ENCODE peak calls at places on chromosome 10, in nine cellular contexts. U is GM23338, B is heart right ventricle, V is body of pancreas, I is PC-3, R is psoas muscle, P is K562, A is left ventricle myocardium inferior, T is kidney. G is an unnamed sample.

GRCh38 chr10:103554488-103555320 is 61.2 kb downstream of the NEURL1 start:
- DNase-seq in U (peak; percentile 83), B (peak; percentile 41), V (peak; percentile 62), I (peak; percentile 58), R (peak; percentile 88), P (peak; percentile 87), A (peak; percentile 49), T (peak; percentile 84), G (no peak)

GRCh38 chr10:11646450-11646849 is 35.0 kb upstream of the USP6NL start:
- DNase-seq in U (no peak), B (no peak), V (no peak), I (no peak), R (no peak), P (no peak), A (no peak), T (no peak), G (peak; percentile 55)

GRCh38 chr10:79425074-79425532 is 20.3 kb downstream of the ZCCHC24 start:
- DNase-seq in U (no peak), B (peak; percentile 10), V (no peak), I (no peak), R (no peak), P (no peak), A (peak; percentile 15), T (peak; percentile 67), G (no peak)

GRCh38 chr10:13920031-13920430 is 333.3 kb downstream of the PRPF18 start:
- DNase-seq in U (no peak), B (no peak), V (no peak), I (no peak), R (no peak), P (no peak), A (no peak), T (no peak), G (no peak)

GRCh38 chr10:129942391-129942790 is 21.7 kb downstream of the EBF3 start:
- DNase-seq in U (no peak), B (no peak), V (no peak), I (no peak), R (peak; percentile 26), P (no peak), A (peak; percentile 6), T (no peak), G (no peak)

GRCh38 chr10:86960863-86961434 is 2.5 kb downstream of the SNCG start:
- DNase-seq in U (no peak), B (no peak), V (no peak), I (no peak), R (peak; percentile 48), P (no peak), A (no peak), T (peak; percentile 40), G (no peak)

GRCh38 chr10:15802375-15802949 is 57.8 kb downstream of the MINDY3 start:
- DNase-seq in U (no peak), B (no peak), V (no peak), I (peak; percentile 4), R (no peak), P (peak; percentile 32), A (no peak), T (no peak), G (no peak)

GRCh38 chr10:124403548-124403947 is 15.2 kb downstream of the OAT start:
- DNase-seq in U (peak; percentile 98), B (no peak), V (no peak), I (peak; percentile 88), R (no peak), P (peak; percentile 27), A (no peak), T (no peak), G (peak; percentile 94)

GRCh38 chr10:85045046-85045445 is 716.7 kb downstream of the CCSER2 start:
- DNase-seq in U (no peak), B (no peak), V (no peak), I (no peak), R (no peak), P (no peak), A (no peak), T (no peak), G (no peak)

GRCh38 chr10:104297697-104298660 is 29.0 kb downstream of the GSTO2 start:
- DNase-seq in U (peak; percentile 89), B (no peak), V (no peak), I (no peak), R (no peak), P (peak; percentile 46), A (peak; percentile 26), T (no peak), G (peak; percentile 41)

GRCh38 chr10:30581779-30582380 is 47.7 kb downstream of the LYZL2 start:
- DNase-seq in U (peak; percentile 74), B (no peak), V (peak; percentile 39), I (peak; percentile 54), R (no peak), P (peak; percentile 71), A (no peak), T (no peak), G (peak; percentile 52)

GRCh38 chr10:34808789-34809745 is 6.0 kb downstream of the PARD3 start:
- DNase-seq in U (peak; percentile 76), B (peak; percentile 44), V (peak; percentile 34), I (no peak), R (peak; percentile 54), P (no peak), A (peak; percentile 42), T (peak; percentile 89), G (no peak)

GRCh38 chr10:122246830-122247520 is 24.1 kb upstream of the BTBD16 start:
- DNase-seq in U (no peak), B (no peak), V (no peak), I (no peak), R (no peak), P (no peak), A (no peak), T (no peak), G (no peak)

GRCh38 chr10:98267894-98268693 is at the start of gene LOXL4:
- DNase-seq in U (peak; percentile 45), B (peak; percentile 50), V (peak; percentile 50), I (peak; percentile 19), R (peak; percentile 82), P (peak; percentile 91), A (no peak), T (peak; percentile 84), G (peak; percentile 27)

GRCh38 chr10:70532554-70533188 is 54.1 kb downstream of the PALD1 start:
- DNase-seq in U (no peak), B (no peak), V (no peak), I (no peak), R (no peak), P (peak; percentile 56), A (no peak), T (no peak), G (no peak)

GRCh38 chr10:46528675-46529615 is 27.5 kb downstream of the GPRIN2 start:
- DNase-seq in U (no peak), B (no peak), V (peak; percentile 3), I (no peak), R (peak; percentile 36), P (no peak), A (no peak), T (no peak), G (no peak)

GRCh38 chr10:34736976-34737771 is 77.9 kb downstream of the PARD3 start:
- DNase-seq in U (no peak), B (no peak), V (no peak), I (no peak), R (no peak), P (no peak), A (no peak), T (no peak), G (no peak)

GRCh38 chr10:30645340-30645827 is 15.8 kb upstream of the LYZL2 start:
- DNase-seq in U (peak; percentile 40), B (peak; percentile 23), V (no peak), I (peak; percentile 31), R (peak; percentile 66), P (no peak), A (peak; percentile 38), T (no peak), G (no peak)

GRCh38 chr10:77872151-77872946 is 54.2 kb downstream of the DLG5 start:
- DNase-seq in U (no peak), B (no peak), V (no peak), I (no peak), R (no peak), P (no peak), A (no peak), T (no peak), G (no peak)

GRCh38 chr10:9331583-9332008 is 1277.1 kb downstream of the GATA3 start:
- DNase-seq in U (peak; percentile 62), B (no peak), V (no peak), I (peak; percentile 32), R (no peak), P (peak; percentile 36), A (no peak), T (no peak), G (peak; percentile 66)

DNA sequence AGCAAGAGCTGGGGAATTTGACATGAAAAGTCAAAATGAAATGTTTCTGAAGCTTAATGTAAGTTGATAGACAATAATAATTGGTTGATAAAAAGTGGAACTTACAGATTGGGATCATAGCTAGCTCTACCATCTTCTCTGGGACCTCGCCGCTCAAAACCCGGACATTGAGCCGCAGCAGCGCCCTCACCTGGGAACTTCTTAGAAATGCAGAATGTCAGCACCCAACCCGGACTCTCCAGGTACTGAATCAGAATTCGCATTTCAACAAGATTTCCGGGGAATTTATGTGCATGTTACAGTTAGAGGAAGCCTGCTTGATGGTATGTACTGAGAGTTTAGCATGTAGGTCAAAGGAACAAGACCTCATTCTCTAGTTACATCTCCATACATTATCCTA is 36.7 kb upstream of the ABLIM1 start:
- DNase-seq in U (peak; percentile 87), B (no peak), V (peak; percentile 58), I (peak; percentile 26), R (no peak), P (peak; percentile 37), A (no peak), T (no peak), G (peak; percentile 38)
- TF ChIP-seq CTCF in U (peak; percentile 86), B (peak; percentile 46), V (peak; percentile 56), I (peak; percentile 66), R (no peak), P (peak; percentile 49), A (peak; percentile 46), T (peak; percentile 47), G (peak; percentile 83)

GRCh38 chr10:127872011-127872741 is 20.6 kb downstream of the CLRN3 start:
- DNase-seq in U (no peak), B (peak; percentile 44), V (no peak), I (no peak), R (no peak), P (no peak), A (peak; percentile 51), T (peak; percentile 60), G (no peak)
- H3K4me1 ChIP-seq in U (no peaks in the 10 kb centered on the region), B (no peaks in the 10 kb centered on the region), V (no peaks in the 10 kb centered on the region), I (no peaks in the 10 kb centered on the region), R (no peaks in the 10 kb centered on the region), P (no peaks in the 10 kb centered on the region), A (peaks cover 15% of the 10 kb centered on the region), T (peaks cover 6% of the 10 kb centered on the region), G (no peaks in the 10 kb centered on the region)

GRCh38 chr10:89332092-89332633 is 4.4 kb downstream of the IFIT3 start:
- DNase-seq in U (no peak), B (no peak), V (no peak), I (no peak), R (no peak), P (no peak), A (no peak), T (no peak), G (peak; percentile 59)
- H3K27ac ChIP-seq in U (peak overlapping the region; percentile 43), B (peak overlapping the region; percentile 81), V (peak overlapping the region; percentile 76), I (no peak overlapping the region), R (peak overlapping the region; percentile 54), P (peak overlapping the region; percentile 44), A (peak overlapping the region; percentile 90), T (peak overlapping the region; percentile 87), G (no peak overlapping the region)

DNA sequence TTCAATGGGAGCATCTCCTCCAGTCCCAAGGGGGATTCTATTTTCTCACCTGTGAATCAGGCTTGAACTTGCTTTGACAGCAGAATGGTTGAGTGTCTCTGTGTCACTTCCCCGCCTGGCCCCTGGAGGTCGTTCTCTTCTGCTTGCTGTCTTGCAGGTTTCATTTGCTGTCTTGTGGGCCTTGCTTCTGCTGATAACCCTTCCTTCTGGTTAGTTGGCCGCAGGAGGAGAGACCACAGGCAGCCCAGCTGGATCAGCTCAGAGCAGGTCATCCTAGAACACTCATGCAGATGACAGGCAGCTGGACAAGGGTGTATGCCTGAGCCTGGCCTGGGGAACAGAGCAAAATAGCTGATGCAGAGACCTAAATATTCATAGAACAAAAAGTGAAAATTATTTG is 344.2 kb upstream of the ADARB2 start:
- DNase-seq in U (peak; percentile 64), B (no peak), V (no peak), I (no peak), R (no peak), P (no peak), A (peak; percentile 32), T (no peak), G (no peak)
- TF ChIP-seq CTCF in U (peak; percentile 51), B (no peak), V (no peak), I (no peak), R (no peak), P (no peak), A (peak; percentile 14), T (no peak), G (no peak)